ENCODE peak calls at places on chromosome 6, in eight cellular contexts. O, I, Y, W, X, H, F and D are unnamed samples.

GRCh38 chr6:150631283-150631981 is 31.7 kb downstream of the PLEKHG1 start:
- DNase-seq in O (no peak), I (no peak), Y (no peak), W (no peak), X (peak; percentile 41), H (no peak), F (no peak), D (no peak)

GRCh38 chr6:109453594-109454482 is 1.7 kb downstream of the MICAL1 start:
- DNase-seq in O (no peak), I (no peak), Y (no peak), W (peak; percentile 51), X (no peak), H (no peak), F (no peak), D (no peak)

GRCh38 chr6:70198825-70199224 is 104.1 kb downstream of the COL9A1 start:
- DNase-seq in O (no peak), I (no peak), Y (no peak), W (no peak), X (no peak), H (no peak), F (no peak), D (no peak)

GRCh38 chr6:148967546-148967945 is 220.7 kb downstream of the UST start:
- DNase-seq in O (no peak), I (no peak), Y (no peak), W (no peak), X (no peak), H (no peak), F (no peak), D (no peak)

GRCh38 chr6:21887301-21888185 is 294.0 kb downstream of the SOX4 start:
- DNase-seq in O (no peak), I (no peak), Y (no peak), W (no peak), X (no peak), H (no peak), F (peak; percentile 44), D (no peak)

GRCh38 chr6:53279301-53279700 is 69.4 kb downstream of the ELOVL5 start:
- DNase-seq in O (no peak), I (no peak), Y (no peak), W (no peak), X (no peak), H (no peak), F (no peak), D (no peak)

GRCh38 chr6:104604643-104605042 is 255.1 kb downstream of the HACE1 start:
- DNase-seq in O (no peak), I (no peak), Y (no peak), W (no peak), X (no peak), H (no peak), F (no peak), D (no peak)

GRCh38 chr6:157274471-157275226 is 48.7 kb downstream of the TMEM242 start:
- DNase-seq in O (peak; percentile 31), I (peak; percentile 84), Y (peak; percentile 80), W (peak; percentile 76), X (peak; percentile 82), H (peak; percentile 91), F (peak; percentile 57), D (peak; percentile 74)

GRCh38 chr6:73107016-73107415 is 118.3 kb downstream of the KHDC1L start:
- DNase-seq in O (no peak), I (no peak), Y (no peak), W (no peak), X (no peak), H (no peak), F (no peak), D (no peak)

GRCh38 chr6:73109659-73110058 is 115.6 kb downstream of the KHDC1L start:
- DNase-seq in O (no peak), I (no peak), Y (no peak), W (no peak), X (no peak), H (no peak), F (no peak), D (no peak)

GRCh38 chr6:73108949-73109348 is 116.3 kb downstream of the KHDC1L start:
- DNase-seq in O (no peak), I (no peak), Y (no peak), W (no peak), X (no peak), H (no peak), F (no peak), D (no peak)
- TF ChIP-seq POLR2A in O (no peak), I (no peak), Y (no peak), W (no peak), X (no peak), H (no peak), F (no peak), D (no peak)

GRCh38 chr6:125986295-125986955 is at the start of gene TRMT11:
- DNase-seq in O (peak; percentile 84), I (peak; percentile 90), Y (peak; percentile 94), W (peak; percentile 87), X (peak; percentile 91), H (peak; percentile 91), F (peak; percentile 82), D (peak; percentile 77)

GRCh38 chr6:125985967-125986294 is 409 bp upstream of the TRMT11 start:
- DNase-seq in O (no peak), I (no peak), Y (no peak), W (no peak), X (no peak), H (no peak), F (no peak), D (no peak)

GRCh38 chr6:125984311-125984710 is 2.0 kb upstream of the TRMT11 start:
- DNase-seq in O (no peak), I (no peak), Y (no peak), W (no peak), X (no peak), H (no peak), F (peak; percentile 83), D (no peak)

GRCh38 chr6:125986956-125987617 is 747 bp downstream of the TRMT11 start:
- DNase-seq in O (peak; percentile 21), I (peak; percentile 14), Y (no peak), W (no peak), X (no peak), H (no peak), F (peak; percentile 35), D (no peak)

DNA sequence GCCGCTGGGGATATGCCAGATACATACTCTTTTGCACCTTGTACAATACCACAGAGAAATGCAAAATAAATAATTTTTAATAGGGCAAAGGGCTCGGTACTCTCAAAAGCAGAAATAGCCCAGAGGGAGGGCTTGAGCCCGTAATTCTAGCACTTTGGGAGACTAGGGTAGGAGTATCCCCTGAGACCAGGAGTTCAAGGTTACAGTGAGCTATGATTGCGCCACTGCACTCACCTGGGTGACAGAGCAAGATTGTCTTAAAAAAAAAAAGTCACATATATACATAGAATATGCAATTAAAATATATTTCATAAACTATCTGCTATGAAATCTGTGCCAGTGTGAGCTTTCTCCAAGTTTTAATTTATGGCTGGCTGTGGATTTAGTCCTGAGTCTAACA is 818 bp upstream of the TRMT11 start:
- DNase-seq in O (no peak), I (no peak), Y (no peak), W (no peak), X (no peak), H (no peak), F (no peak), D (no peak)
- H3K4me3 ChIP-seq in O (peak overlapping the region; percentile 77), I (no peak overlapping the region), Y (no peak overlapping the region), W (peak overlapping the region; percentile 69), X (peak overlapping the region; percentile 85), H (peak overlapping the region; percentile 71), F (peak overlapping the region; percentile 93), D (no peak overlapping the region)

GRCh38 chr6:36197739-36198221 is 1.2 kb downstream of the BRPF3 start:
- DNase-seq in O (no peak), I (peak; percentile 42), Y (peak; percentile 17), W (peak; percentile 24), X (no peak), H (no peak), F (no peak), D (no peak)

GRCh38 chr6:36195471-36196048 is 984 bp upstream of the BRPF3 start:
- DNase-seq in O (no peak), I (no peak), Y (no peak), W (no peak), X (no peak), H (no peak), F (no peak), D (no peak)

GRCh38 chr6:36198986-36199385 is 2.4 kb downstream of the BRPF3 start:
- DNase-seq in O (no peak), I (no peak), Y (no peak), W (no peak), X (no peak), H (no peak), F (no peak), D (no peak)

GRCh38 chr6:36196880-36197548 is 470 bp downstream of the BRPF3 start:
- DNase-seq in O (peak; percentile 91), I (peak; percentile 100), Y (peak; percentile 100), W (peak; percentile 99), X (peak; percentile 100), H (peak; percentile 100), F (peak; percentile 96), D (peak; percentile 97)

DNA sequence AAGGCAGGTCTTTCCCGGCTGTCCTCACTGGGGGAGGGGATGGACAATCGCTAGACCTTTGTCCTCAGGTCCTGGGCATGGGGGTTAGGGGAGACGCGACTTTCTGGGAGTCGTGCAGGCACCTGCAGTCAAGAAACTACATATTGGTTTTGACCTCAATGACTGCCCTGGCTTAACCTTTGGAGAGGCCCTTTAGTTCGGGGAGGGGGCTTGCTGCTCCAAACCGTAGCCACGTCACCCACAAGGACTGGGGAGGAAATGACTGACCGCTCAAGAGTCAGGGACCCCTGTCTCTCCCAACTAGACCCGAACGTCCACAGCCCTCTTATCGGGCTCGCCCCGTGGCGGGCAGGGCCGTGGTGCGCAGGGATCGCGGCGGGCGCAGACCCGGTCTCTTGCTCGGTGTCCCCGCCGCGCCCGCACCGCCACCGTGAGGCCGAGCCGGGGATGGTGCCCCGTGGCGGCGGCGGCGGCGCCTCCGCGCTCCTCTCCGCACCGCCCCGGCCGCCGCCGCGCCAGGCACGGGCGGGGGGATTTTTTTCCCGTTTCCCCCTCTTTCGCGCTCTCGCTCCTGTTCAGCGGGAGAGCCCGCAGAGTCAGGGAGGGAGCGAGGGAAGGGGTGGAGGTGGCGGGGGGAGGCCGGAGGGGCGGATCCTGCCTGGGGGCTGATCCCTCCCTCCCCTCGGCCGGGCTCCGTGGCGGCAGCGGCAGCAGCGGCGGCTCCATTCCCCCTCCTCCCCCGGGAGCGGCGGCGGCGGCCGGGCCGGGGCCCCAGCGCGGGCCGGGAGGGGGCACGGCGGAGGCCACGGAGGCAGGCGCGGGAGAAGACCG is at the start of gene BRPF3:
- DNase-seq in O (no peak), I (peak; percentile 86), Y (peak; percentile 85), W (peak; percentile 84), X (peak; percentile 87), H (peak; percentile 92), F (peak; percentile 67), D (peak; percentile 49)
- TF ChIP-seq POLR2A in O (peak; percentile 71), I (peak; percentile 68), Y (peak; percentile 36), W (no peak), X (peak; percentile 63), H (no peak), F (peak; percentile 60), D (no peak)

GRCh38 chr6:29558439-29559079 is 973 bp downstream of the UBD start:
- DNase-seq in O (no peak), I (no peak), Y (no peak), W (no peak), X (no peak), H (no peak), F (no peak), D (no peak)

GRCh38 chr6:29554764-29555163 is 4.8 kb downstream of the UBD start:
- DNase-seq in O (no peak), I (no peak), Y (no peak), W (no peak), X (no peak), H (no peak), F (no peak), D (no peak)

GRCh38 chr6:29552512-29553051 is 7.0 kb downstream of the UBD start:
- DNase-seq in O (peak; percentile 21), I (no peak), Y (no peak), W (no peak), X (no peak), H (no peak), F (peak; percentile 79), D (no peak)

GRCh38 chr6:29557320-29557719 is 2.2 kb downstream of the UBD start:
- DNase-seq in O (no peak), I (no peak), Y (no peak), W (no peak), X (no peak), H (no peak), F (no peak), D (no peak)

DNA sequence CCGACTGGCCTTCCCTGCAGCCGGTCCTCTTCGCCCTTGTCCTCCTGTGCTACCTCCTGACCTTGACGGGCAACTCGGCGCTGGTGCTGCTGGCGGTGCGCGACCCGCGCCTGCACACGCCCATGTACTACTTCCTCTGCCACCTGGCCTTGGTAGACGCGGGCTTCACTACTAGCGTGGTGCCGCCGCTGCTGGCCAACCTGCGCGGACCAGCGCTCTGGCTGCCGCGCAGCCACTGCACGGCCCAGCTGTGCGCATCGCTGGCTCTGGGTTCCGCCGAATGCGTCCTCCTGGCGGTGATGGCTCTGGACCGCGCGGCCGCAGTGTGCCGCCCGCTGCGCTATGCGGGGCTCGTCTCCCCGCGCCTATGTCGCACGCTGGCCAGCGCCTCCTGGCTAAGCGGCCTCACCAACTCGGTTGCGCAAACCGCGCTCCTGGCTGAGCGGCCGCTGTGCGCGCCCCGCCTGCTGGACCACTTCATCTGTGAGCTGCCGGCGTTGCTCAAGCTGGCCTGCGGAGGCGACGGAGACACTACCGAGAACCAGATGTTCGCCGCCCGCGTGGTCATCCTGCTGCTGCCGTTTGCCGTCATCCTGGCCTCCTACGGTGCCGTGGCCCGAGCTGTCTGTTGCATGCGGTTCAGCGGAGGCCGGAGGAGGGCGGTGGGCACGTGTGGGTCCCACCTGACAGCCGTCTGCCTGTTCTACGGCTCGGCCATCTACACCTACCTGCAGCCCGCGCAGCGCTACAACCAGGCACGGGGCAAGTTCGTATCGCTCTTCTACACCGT is 6.1 kb downstream of the UBD start:
- DNase-seq in O (no peak), I (peak; percentile 62), Y (peak; percentile 71), W (peak; percentile 72), X (peak; percentile 54), H (peak; percentile 83), F (peak; percentile 54), D (peak; percentile 89)
- H3K4me3 ChIP-seq in O (no peak overlapping the region), I (no peak overlapping the region), Y (no peak overlapping the region), W (peak overlapping the region; percentile 23), X (peak overlapping the region; percentile 26), H (peak overlapping the region; percentile 39), F (no peak overlapping the region), D (no peak overlapping the region)